ENCODE peak calls at places on chromosome 11, in six cellular contexts. J, X, A, H, N and S are unnamed samples.

GRCh38 chr11:89489930-89490329 is 1.2 kb downstream of the NOX4 start:
- DNase-seq in J (no peak), X (peak; percentile 3), A (no peak), H (no peak), N (no peak), S (no peak)

GRCh38 chr11:96424693-96425092 is 34.9 kb downstream of the JRKL start:
- DNase-seq in J (no peak), X (peak; percentile 70), A (peak; percentile 75), H (peak; percentile 24), N (no peak), S (no peak)

GRCh38 chr11:11027271-11027670 is 169.4 kb upstream of the ZBED5 start:
- DNase-seq in J (no peak), X (peak; percentile 94), A (no peak), H (peak; percentile 68), N (peak; percentile 83), S (no peak)

GRCh38 chr11:69726019-69726418 is 22.2 kb upstream of the FGF19 start:
- DNase-seq in J (no peak), X (no peak), A (no peak), H (no peak), N (no peak), S (no peak)

GRCh38 chr11:76918941-76919386 is 58.2 kb downstream of the ACER3 start:
- DNase-seq in J (peak; percentile 44), X (peak; percentile 84), A (peak; percentile 59), H (peak; percentile 78), N (peak; percentile 40), S (no peak)

GRCh38 chr11:57546869-57547518 is 9.6 kb downstream of the SMTNL1 start:
- DNase-seq in J (no peak), X (peak; percentile 81), A (no peak), H (peak; percentile 23), N (peak; percentile 42), S (no peak)

GRCh38 chr11:75639752-75640151 is 29.1 kb downstream of the MAP6 start:
- DNase-seq in J (no peak), X (peak; percentile 38), A (no peak), H (peak; percentile 61), N (no peak), S (no peak)

GRCh38 chr11:115504279-115505158 is at the start of gene CADM1:
- DNase-seq in J (no peak), X (peak; percentile 85), A (no peak), H (peak; percentile 90), N (peak; percentile 90), S (peak; percentile 3)

GRCh38 chr11:103035656-103036434 is 56.1 kb downstream of the DCUN1D5 start:
- DNase-seq in J (peak; percentile 84), X (peak; percentile 95), A (peak; percentile 78), H (peak; percentile 80), N (peak; percentile 61), S (peak; percentile 94)

GRCh38 chr11:115357066-115357465 is 147.1 kb downstream of the CADM1 start:
- DNase-seq in J (no peak), X (no peak), A (no peak), H (no peak), N (no peak), S (no peak)

GRCh38 chr11:38060930-38061329 is 1462.9 kb upstream of the RAG2 start:
- DNase-seq in J (no peak), X (no peak), A (no peak), H (no peak), N (peak; percentile 30), S (no peak)

GRCh38 chr11:72736452-72737069 is 15.6 kb downstream of the ARAP1 start:
- DNase-seq in J (peak; percentile 26), X (peak; percentile 86), A (peak; percentile 81), H (peak; percentile 39), N (peak; percentile 77), S (no peak)

GRCh38 chr11:7571640-7572000 is 57.8 kb downstream of the PPFIBP2 start:
- DNase-seq in J (peak; percentile 51), X (peak; percentile 83), A (peak; percentile 61), H (peak; percentile 75), N (peak; percentile 56), S (no peak)

GRCh38 chr11:74288911-74289310 is 22.5 kb downstream of the P4HA3 start:
- DNase-seq in J (no peak), X (no peak), A (peak; percentile 12), H (no peak), N (no peak), S (no peak)

GRCh38 chr11:67278939-67279588 is 10.0 kb upstream of the ANKRD13D start:
- DNase-seq in J (no peak), X (no peak), A (no peak), H (no peak), N (no peak), S (no peak)

GRCh38 chr11:86431258-86431657 is 56.6 kb downstream of the CCDC81 start:
- DNase-seq in J (no peak), X (no peak), A (no peak), H (no peak), N (no peak), S (no peak)

GRCh38 chr11:114056409-114056808 is 3.1 kb upstream of the ZBTB16 start:
- DNase-seq in J (no peak), X (no peak), A (no peak), H (no peak), N (no peak), S (no peak)

GRCh38 chr11:114058871-114059277 is 637 bp upstream of the ZBTB16 start:
- DNase-seq in J (no peak), X (peak; percentile 37), A (no peak), H (no peak), N (no peak), S (no peak)

GRCh38 chr11:114057605-114058004 is 1.9 kb upstream of the ZBTB16 start:
- DNase-seq in J (no peak), X (no peak), A (no peak), H (no peak), N (no peak), S (no peak)

GRCh38 chr11:114058026-114058706 is 1.3 kb upstream of the ZBTB16 start:
- DNase-seq in J (no peak), X (no peak), A (no peak), H (peak; percentile 72), N (no peak), S (no peak)

DNA sequence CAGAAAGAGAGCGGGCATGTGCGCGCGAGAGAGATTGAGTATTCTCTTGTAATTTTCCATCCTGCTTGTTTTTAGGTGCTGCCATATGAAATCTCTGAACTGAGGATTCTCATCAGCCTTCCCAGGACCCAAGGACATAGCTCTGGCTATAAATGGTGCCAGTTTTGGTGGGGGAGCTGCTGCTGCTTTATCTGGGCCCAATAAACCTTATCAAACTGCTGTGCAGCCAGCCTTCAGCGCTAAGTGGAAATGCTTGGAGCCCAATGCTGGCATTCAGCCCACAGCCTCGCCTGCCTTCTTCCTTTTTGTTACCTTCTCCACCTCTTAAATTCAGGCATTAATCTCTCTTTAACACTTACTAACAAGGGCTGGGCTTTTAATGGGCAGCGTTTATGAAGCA is 2.4 kb upstream of the ZBTB16 start:
- DNase-seq in J (no peak), X (no peak), A (no peak), H (no peak), N (no peak), S (no peak)
- TF ChIP-seq EZH2 in J (no peak), X (no peak), A (no peak), H (no peak), N (no peak), S (no peak)

GRCh38 chr11:119149371-119150275 is 771 bp downstream of the ABCG4 start:
- DNase-seq in J (no peak), X (no peak), A (no peak), H (no peak), N (no peak), S (no peak)
- TF ChIP-seq EZH2 in J (no peak), X (no peak), A (no peak), H (no peak), N (no peak), S (no peak)

GRCh38 chr11:122979815-122980656 is 1.6 kb downstream of the BSX start:
- DNase-seq in J (no peak), X (no peak), A (no peak), H (no peak), N (no peak), S (no peak)

GRCh38 chr11:122979103-122979814 is 2.4 kb downstream of the BSX start:
- DNase-seq in J (no peak), X (no peak), A (no peak), H (no peak), N (no peak), S (no peak)

GRCh38 chr11:122983438-122984185 is 2.0 kb upstream of the BSX start:
- DNase-seq in J (no peak), X (no peak), A (peak; percentile 15), H (no peak), N (no peak), S (no peak)

GRCh38 chr11:122981388-122982264 is at the start of gene BSX:
- DNase-seq in J (no peak), X (peak; percentile 58), A (no peak), H (peak; percentile 35), N (peak; percentile 53), S (no peak)

DNA sequence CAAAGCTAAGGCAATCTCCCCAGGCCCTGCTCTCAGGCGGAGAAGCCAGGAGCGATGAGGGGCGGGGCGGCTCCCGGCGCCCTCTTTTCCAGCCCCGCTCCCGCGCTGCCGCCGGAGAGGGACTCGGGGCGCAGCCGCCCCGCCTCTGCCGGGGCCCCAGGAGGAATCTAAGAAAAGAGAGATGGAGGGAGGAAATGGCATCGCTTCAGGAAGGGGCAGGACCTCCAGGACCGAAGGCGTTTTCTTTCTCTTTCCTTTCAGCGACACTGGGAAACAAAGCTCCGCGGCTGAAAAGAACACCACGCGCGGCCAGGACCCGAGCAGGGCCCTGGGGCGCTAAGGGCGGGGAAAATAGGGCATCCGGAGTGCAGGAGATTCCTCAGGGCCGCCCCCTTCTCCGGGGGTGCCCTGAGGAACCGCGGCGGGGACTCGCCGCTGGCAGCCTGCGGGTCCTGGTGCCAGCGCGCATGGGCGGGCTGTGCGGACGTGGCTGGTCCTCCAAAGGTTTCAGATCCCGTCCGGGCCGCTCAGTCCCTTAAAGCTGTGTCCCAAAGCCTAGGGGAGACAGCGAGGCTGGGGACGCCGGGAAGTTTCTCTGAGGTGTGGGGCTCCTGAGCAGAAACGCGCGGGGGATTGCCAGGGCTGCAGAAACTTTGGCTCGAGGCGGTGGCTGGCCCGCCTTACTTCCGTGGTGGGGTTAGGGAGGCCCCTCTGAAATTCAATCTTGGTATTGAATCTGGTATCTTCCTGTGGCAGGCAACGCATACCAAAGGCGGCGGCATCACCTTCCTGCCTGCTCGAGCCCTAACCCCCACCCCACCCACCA is 2.8 kb upstream of the BSX start:
- DNase-seq in J (no peak), X (peak; percentile 64), A (peak; percentile 15), H (peak; percentile 8), N (peak; percentile 12), S (no peak)
- TF ChIP-seq EZH2 in J (no peak), X (peak; percentile 23), A (peak; percentile 58), H (no peak), N (peak; percentile 81), S (no peak)

DNA sequence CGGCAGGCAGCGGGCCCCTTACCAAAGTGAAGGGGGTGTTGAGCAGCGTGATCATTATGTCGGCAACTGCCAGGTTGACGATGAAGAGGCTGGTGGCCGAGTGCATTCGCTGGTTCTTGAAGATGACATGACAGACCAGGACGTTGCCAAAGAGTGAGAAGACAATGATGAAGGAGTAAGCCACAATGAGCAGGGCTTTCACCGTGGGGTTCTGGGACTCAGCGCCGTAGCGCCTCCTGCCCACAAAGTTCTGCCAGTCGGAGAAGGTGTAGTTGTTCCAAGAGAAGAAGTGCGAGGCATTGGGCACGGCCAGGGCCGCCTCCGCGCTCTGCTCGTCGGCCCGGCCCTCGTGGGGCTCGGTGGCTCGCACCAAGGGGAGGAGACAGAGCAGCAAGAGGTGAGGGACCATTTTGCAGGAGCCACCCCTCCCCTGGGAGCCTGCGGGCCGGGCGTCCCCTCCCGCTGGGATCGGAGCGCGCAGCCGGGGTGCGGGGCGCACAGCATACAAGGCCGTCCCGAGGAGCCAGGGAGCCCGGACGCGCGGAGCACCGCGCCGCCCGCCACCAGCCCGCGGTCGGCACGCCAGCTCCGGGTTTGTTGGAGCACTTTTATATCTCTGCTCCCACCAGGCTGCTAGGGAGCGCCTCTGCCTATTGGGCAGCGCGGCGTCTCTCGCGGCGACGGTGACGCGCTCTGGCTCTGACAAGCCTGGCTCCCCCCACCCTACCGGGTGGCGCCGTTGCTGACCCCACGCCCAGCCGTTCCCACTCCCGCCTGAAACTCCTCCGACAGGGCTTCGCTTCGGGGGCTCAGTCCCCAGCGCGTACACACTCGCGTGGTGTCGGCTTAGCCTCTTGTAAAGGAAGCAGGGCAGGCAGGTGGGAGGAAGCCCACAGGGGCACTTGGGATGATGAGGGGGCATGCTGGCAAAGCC is at the start of gene GPR83:
- DNase-seq in J (no peak), X (peak; percentile 49), A (no peak), H (no peak), N (peak; percentile 23), S (no peak)
- TF ChIP-seq EZH2 in J (no peak), X (peak; percentile 89), A (no peak), H (no peak), N (peak; percentile 82), S (no peak)